ENCODE peak calls at places on chromosomes 5 and 9, in seven cellular contexts. S, I, B, J, R, H and U are unnamed samples.
A peak's percentile ranks its signal among the peaks of the same experiment; 100 is the strongest.

GRCh38 chr9:110575952-110576351 is 3.6 kb downstream of the SVEP1 start:
- DNase-seq in S (no peak), I (no peak), B (no peak), J (no peak), R (no peak), H (no peak), U (peak; percentile 15)

GRCh38 chr5:157259699-157260098 is 6.2 kb upstream of the CYFIP2 start:
- DNase-seq in S (no peak), I (no peak), B (no peak), J (no peak), R (no peak), H (no peak), U (no peak)

GRCh38 chr5:84634256-84634655 is 249.6 kb upstream of the EDIL3 start:
- DNase-seq in S (no peak), I (no peak), B (no peak), J (no peak), R (peak; percentile 20), H (no peak), U (no peak)

GRCh38 chr9:121945849-121946248 is 147.3 kb downstream of the TTLL11 start:
- DNase-seq in S (no peak), I (no peak), B (no peak), J (no peak), R (peak; percentile 86), H (no peak), U (peak; percentile 56)

GRCh38 chr9:137218754-137219271 is 3.2 kb downstream of the RNF208 start:
- DNase-seq in S (no peak), I (no peak), B (peak; percentile 59), J (no peak), R (peak; percentile 65), H (no peak), U (peak; percentile 82)

GRCh38 chr5:141636413-141637265 is at the start of the genes HDAC3 and RELL2:
- DNase-seq in S (peak; percentile 95), I (peak; percentile 68), B (peak; percentile 92), J (peak; percentile 95), R (peak; percentile 89), H (no peak), U (peak; percentile 95)

GRCh38 chr5:58462154-58462553 is 2.3 kb upstream of the PLK2 start:
- DNase-seq in S (peak; percentile 28), I (peak; percentile 39), B (peak; percentile 9), J (no peak), R (no peak), H (peak; percentile 62), U (peak; percentile 35)

GRCh38 chr9:75054373-75055001 is 26.4 kb upstream of the CARNMT1 start:
- DNase-seq in S (no peak), I (no peak), B (no peak), J (no peak), R (no peak), H (no peak), U (no peak)

GRCh38 chr9:77848428-77848827 is 183.2 kb downstream of the GNAQ start:
- DNase-seq in S (no peak), I (no peak), B (no peak), J (peak; percentile 13), R (no peak), H (no peak), U (no peak)

GRCh38 chr9:77455312-77455927 is 192.7 kb downstream of the GNA14 start:
- DNase-seq in S (peak; percentile 38), I (peak; percentile 56), B (peak; percentile 19), J (no peak), R (peak; percentile 70), H (no peak), U (no peak)

GRCh38 chr9:123111977-123112869 is 78.8 kb downstream of the GPR21 start:
- DNase-seq in S (peak; percentile 60), I (no peak), B (no peak), J (peak; percentile 39), R (no peak), H (no peak), U (no peak)

GRCh38 chr5:102271759-102272158 is 24.3 kb downstream of the SLCO4C1 start:
- DNase-seq in S (no peak), I (no peak), B (no peak), J (peak; percentile 70), R (no peak), H (no peak), U (no peak)

GRCh38 chr5:151063590-151063989 is 17.2 kb downstream of the TNIP1 start:
- DNase-seq in S (no peak), I (no peak), B (no peak), J (no peak), R (no peak), H (no peak), U (no peak)

GRCh38 chr5:142433526-142434321 is 108.9 kb upstream of the SPRY4 start:
- DNase-seq in S (no peak), I (no peak), B (no peak), J (no peak), R (no peak), H (no peak), U (no peak)

GRCh38 chr9:99506781-99507305 is 284.8 kb downstream of the SEC61B start:
- DNase-seq in S (no peak), I (no peak), B (no peak), J (no peak), R (no peak), H (no peak), U (no peak)

GRCh38 chr9:26369096-26369495 is 523.5 kb downstream of the CAAP1 start:
- DNase-seq in S (no peak), I (no peak), B (no peak), J (no peak), R (no peak), H (no peak), U (no peak)

GRCh38 chr5:39020465-39020864 is 53.7 kb downstream of the RICTOR start:
- DNase-seq in S (no peak), I (no peak), B (no peak), J (no peak), R (no peak), H (no peak), U (no peak)

GRCh38 chr5:87069974-87070608 is 197.6 kb upstream of the RASA1 start:
- DNase-seq in S (peak; percentile 38), I (peak; percentile 21), B (no peak), J (peak; percentile 6), R (peak; percentile 84), H (no peak), U (peak; percentile 45)

GRCh38 chr9:131411719-131412681 is 18.1 kb downstream of the PRRC2B start:
- DNase-seq in S (no peak), I (no peak), B (no peak), J (no peak), R (no peak), H (no peak), U (no peak)

GRCh38 chr9:99340281-99340680 is 118.2 kb downstream of the SEC61B start:
- DNase-seq in S (no peak), I (no peak), B (no peak), J (no peak), R (peak; percentile 59), H (no peak), U (no peak)

GRCh38 chr5:43309122-43309521 is 4.1 kb downstream of the HMGCS1 start:
- DNase-seq in S (peak; percentile 22), I (no peak), B (no peak), J (peak; percentile 31), R (no peak), H (no peak), U (no peak)
- H3K4me2 ChIP-seq in S (peak overlapping the region; percentile 79), I (no peak overlapping the region), B (peak overlapping the region; percentile 76), J (peak overlapping the region; percentile 95), R (peak overlapping the region; percentile 37), H (peak overlapping the region; percentile 98), U (peak overlapping the region; percentile 78)

GRCh38 chr9:135616621-135617537 is 22.5 kb downstream of the GLT6D1 start:
- DNase-seq in S (no peak), I (no peak), B (no peak), J (no peak), R (no peak), H (no peak), U (no peak)

GRCh38 chr9:135612981-135613910 is 26.1 kb downstream of the GLT6D1 start:
- DNase-seq in S (no peak), I (no peak), B (peak; percentile 4), J (no peak), R (no peak), H (no peak), U (no peak)

GRCh38 chr9:135613946-135614805 is 25.2 kb downstream of the GLT6D1 start:
- DNase-seq in S (no peak), I (no peak), B (peak; percentile 7), J (no peak), R (no peak), H (no peak), U (no peak)

GRCh38 chr9:135615666-135616620 is 23.4 kb downstream of the GLT6D1 start:
- DNase-seq in S (no peak), I (no peak), B (no peak), J (no peak), R (no peak), H (no peak), U (no peak)

DNA sequence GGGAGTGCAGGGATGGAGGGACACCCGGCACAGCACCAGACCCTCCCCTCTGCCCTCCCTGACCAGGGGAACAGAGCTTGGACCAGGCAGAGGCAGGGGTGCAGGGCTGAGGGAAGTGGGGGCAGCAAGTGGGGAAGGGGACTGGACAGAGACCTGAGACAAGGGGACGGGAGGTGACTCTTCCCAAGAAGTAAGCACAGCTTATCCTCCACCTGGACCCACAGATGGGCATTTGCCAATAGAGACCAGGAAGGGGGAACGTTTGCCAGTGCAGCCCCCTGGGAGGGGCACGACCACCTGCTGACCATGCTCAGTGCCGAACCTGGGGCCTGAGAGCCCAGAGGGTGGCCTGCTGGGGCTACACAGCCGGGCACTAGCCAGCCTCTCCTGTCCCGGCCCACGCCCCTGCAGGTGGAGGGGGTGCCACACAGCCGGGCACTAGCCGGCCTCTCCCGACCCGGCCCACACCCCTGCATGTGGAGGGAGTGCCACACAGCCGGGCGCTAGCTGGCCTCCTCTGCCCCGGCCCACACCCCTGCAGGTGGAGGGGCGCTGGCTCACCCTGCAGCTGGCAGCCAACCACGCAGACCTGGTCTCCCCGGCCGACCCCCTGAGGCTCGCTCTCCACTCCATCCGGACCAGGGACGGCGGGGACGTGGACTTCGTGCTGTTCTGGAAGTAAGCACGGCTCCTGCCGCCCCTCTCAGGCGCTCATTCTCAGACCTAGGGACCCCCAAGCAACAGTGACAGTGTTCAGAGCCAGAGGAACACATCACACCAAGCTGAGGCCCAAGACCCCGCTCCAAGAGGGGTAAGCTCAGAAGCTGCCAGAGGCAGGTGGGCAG is 24.3 kb downstream of the GLT6D1 start:
- DNase-seq in S (no peak), I (no peak), B (no peak), J (no peak), R (no peak), H (no peak), U (no peak)
- TF ChIP-seq EZH2 in S (no peak), I (no peak), B (no peak), J (no peak), R (no peak), H (no peak), U (no peak)

DNA sequence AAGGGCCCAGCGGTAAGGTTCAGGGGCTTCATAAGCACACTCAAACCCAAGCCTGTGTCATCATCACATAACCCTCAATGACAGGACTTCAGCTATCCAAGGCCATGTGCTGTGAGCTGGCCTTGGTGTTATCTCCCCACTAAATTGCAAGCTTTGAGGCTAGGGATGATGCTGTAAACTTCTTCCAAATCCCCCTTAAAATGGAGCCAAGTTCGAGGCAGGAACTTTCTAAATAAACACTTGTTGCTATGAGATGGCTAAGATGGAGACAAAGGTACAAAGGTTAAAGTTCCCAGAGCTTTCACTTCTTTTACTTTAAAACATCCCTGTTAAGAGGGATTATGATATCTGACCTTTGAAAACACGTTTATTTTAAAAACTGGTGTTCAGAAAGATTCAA is 123.6 kb downstream of the MYO10 start:
- DNase-seq in S (no peak), I (no peak), B (no peak), J (no peak), R (no peak), H (no peak), U (no peak)
- H3K4me2 ChIP-seq in S (no peak overlapping the region), I (no peak overlapping the region), B (no peak overlapping the region), J (no peak overlapping the region), R (no peak overlapping the region), H (no peak overlapping the region), U (no peak overlapping the region)

GRCh38 chr5:178115835-178116405 is 2.6 kb downstream of the N4BP3 start:
- DNase-seq in S (peak; percentile 78), I (no peak), B (peak; percentile 33), J (peak; percentile 89), R (no peak), H (no peak), U (no peak)
- TF ChIP-seq EZH2 in S (no peak), I (no peak), B (no peak), J (no peak), R (no peak), H (no peak), U (no peak)